ENCODE peak calls at places on chromosomes 3 and 15, in nine cellular contexts. B is GM03348, G is SIG-M5, J is A673, O is HuH-7, P is NCI-H1092, X is ELF-1, D is H7, N is lower lobe of right lung. H is an unnamed sample.

GRCh38 chr3:106862067-106862466 is 515.2 kb upstream of the CCDC54 start:
- DNase-seq in G (no peak), B (peak; percentile 30), D (no peak), O (no peak), J (peak; percentile 70), P (no peak), X (no peak), N (no peak), H (no peak)

GRCh38 chr15:65312400-65312916 is 8.0 kb downstream of the RNU5B-1 start:
- DNase-seq in P (no peak), G (no peak), D (no peak), X (no peak), B (no peak), N (peak; percentile 15), O (peak; percentile 70), J (no peak), H (peak; percentile 12)

GRCh38 chr3:183339461-183340086 is 86.5 kb downstream of the B3GNT5 start:
- DNase-seq in N (no peak), G (no peak), B (no peak), O (no peak), P (no peak), J (no peak), D (no peak), X (no peak), H (no peak)

GRCh38 chr3:174101244-174101643 is 703.7 kb downstream of the NLGN1 start:
- DNase-seq in G (no peak), D (no peak), O (no peak), B (no peak), X (no peak), N (no peak), P (no peak), J (no peak), H (no peak)

GRCh38 chr3:124229407-124229806 is 237.5 kb upstream of the ROPN1 start:
- DNase-seq in O (no peak), X (no peak), P (no peak), N (no peak), D (no peak), B (no peak), G (no peak), J (no peak), H (no peak)

GRCh38 chr3:125479091-125479490 is 40.9 kb downstream of the SNX4 start:
- DNase-seq in N (no peak), J (no peak), X (no peak), D (no peak), B (no peak), P (no peak), O (no peak), G (no peak), H (no peak)

GRCh38 chr15:89441295-89441762 is 55.1 kb downstream of the RHCG start:
- DNase-seq in B (no peak), N (no peak), G (no peak), P (no peak), D (peak; percentile 73), X (no peak), O (no peak), J (no peak), H (no peak)

GRCh38 chr15:28123408-28124023 is 24.4 kb upstream of the OCA2 start:
- DNase-seq in B (peak; percentile 86), O (peak; percentile 82), P (no peak), J (peak; percentile 66), N (peak; percentile 68), X (peak; percentile 85), D (peak; percentile 92), G (no peak), H (peak; percentile 79)

GRCh38 chr3:34002569-34003100 is 204.2 kb downstream of the PDCD6IP start:
- DNase-seq in D (no peak), J (no peak), P (no peak), X (no peak), N (no peak), O (no peak), G (no peak), B (no peak), H (no peak)

GRCh38 chr3:184261270-184262165 is at the start of gene CAMK2N2:
- DNase-seq in J (peak; percentile 66), O (peak; percentile 97), D (peak; percentile 98), P (peak; percentile 83), N (peak; percentile 61), G (no peak), B (peak; percentile 86), X (peak; percentile 77), H (peak; percentile 80)

GRCh38 chr15:62248277-62248974 is 83.3 kb upstream of the C2CD4B start:
- DNase-seq in P (no peak), X (peak; percentile 54), D (no peak), J (no peak), B (no peak), N (no peak), G (no peak), O (no peak), H (no peak)

GRCh38 chr3:142732066-142732465 is 8.2 kb downstream of the TRPC1 start:
- DNase-seq in P (no peak), O (no peak), N (no peak), B (no peak), G (no peak), X (no peak), D (no peak), J (no peak), H (no peak)

GRCh38 chr15:58331903-58332675 is 99.7 kb upstream of the LIPC start:
- DNase-seq in N (peak; percentile 90), G (peak; percentile 81), X (peak; percentile 95), J (peak; percentile 98), B (peak; percentile 92), P (peak; percentile 65), D (no peak), O (peak; percentile 44), H (peak; percentile 100)